ENCODE peak calls at places on chromosome 18, in seven cellular contexts. X is heart left ventricle; C is pancreas; B is H9; T is hepatocyte; Z is CD8-positive, alpha-beta memory T cell; O is cardiac muscle cell. Q is an unnamed sample.

GRCh38 chr18:79507546-79508480 is 112.1 kb downstream of the NFATC1 start:
- DNase-seq in C (peak; percentile 78), Z (peak; percentile 24), B (no peak), O (peak; percentile 80), X (peak; percentile 74), T (peak; percentile 59), Q (peak; percentile 86)

GRCh38 chr18:2655954-2656236 is 369 bp downstream of the SMCHD1 start:
- DNase-seq in O (no peak), C (no peak), X (no peak), B (no peak), T (no peak), Z (no peak), Q (no peak)

GRCh38 chr18:2901405-2901989 is 54.7 kb downstream of the EMILIN2 start:
- DNase-seq in O (no peak), X (no peak), C (no peak), B (no peak), T (peak; percentile 65), Z (no peak), Q (no peak)

GRCh38 chr18:37412757-37413156 is 152.8 kb downstream of the CELF4 start:
- DNase-seq in X (no peak), B (no peak), Z (no peak), T (no peak), C (no peak), O (no peak), Q (no peak)

GRCh38 chr18:44741551-44741950 is 60.9 kb downstream of the SETBP1 start:
- DNase-seq in T (no peak), C (no peak), B (no peak), O (no peak), X (no peak), Z (no peak), Q (no peak)

GRCh38 chr18:50287028-50287440 is 458 bp downstream of the CXXC1 start:
- DNase-seq in O (no peak), B (no peak), Z (no peak), X (no peak), T (no peak), C (no peak), Q (no peak)

GRCh38 chr18:50338676-50339075 is 36.2 kb upstream of the SKA1 start:
- DNase-seq in X (no peak), B (no peak), T (no peak), C (no peak), Z (no peak), O (no peak), Q (no peak)

GRCh38 chr18:50987261-50987660 is 19.4 kb downstream of the ELAC1 start:
- DNase-seq in O (no peak), B (no peak), Z (no peak), C (no peak), T (no peak), X (no peak), Q (no peak)

GRCh38 chr18:12645751-12646203 is 12.1 kb downstream of the SPIRE1 start:
- DNase-seq in B (no peak), C (no peak), Z (no peak), T (peak; percentile 23), O (peak; percentile 52), X (peak; percentile 69), Q (no peak)

GRCh38 chr18:59919026-59919425 is 19.2 kb downstream of the PMAIP1 start:
- DNase-seq in B (no peak), O (no peak), T (no peak), C (no peak), X (no peak), Z (no peak), Q (no peak)

GRCh38 chr18:41660654-41661053 is 294.4 kb upstream of the PIK3C3 start:
- DNase-seq in Z (no peak), T (no peak), X (no peak), O (peak; percentile 44), C (no peak), B (no peak), Q (no peak)

GRCh38 chr18:51279367-51279984 is 82.0 kb upstream of the MEX3C start:
- DNase-seq in Z (no peak), X (no peak), B (no peak), C (no peak), O (no peak), T (peak; percentile 44), Q (no peak)

GRCh38 chr18:3842844-3843243 is 392.9 kb downstream of the TGIF1 start:
- DNase-seq in O (no peak), B (no peak), C (no peak), X (no peak), T (no peak), Z (no peak), Q (no peak)

GRCh38 chr18:65725421-65726050 is 25.3 kb upstream of the CDH7 start:
- DNase-seq in X (no peak), B (peak; percentile 75), T (peak; percentile 66), O (peak; percentile 0), Z (no peak), C (peak; percentile 63), Q (no peak)

GRCh38 chr18:24023185-24023814 is 8.7 kb downstream of the TTC39C start:
- DNase-seq in O (no peak), C (no peak), Z (no peak), T (peak; percentile 19), B (peak; percentile 76), X (no peak), Q (no peak)

GRCh38 chr18:30271716-30272115 is 770.8 kb downstream of the DSC3 start:
- DNase-seq in C (no peak), B (no peak), Z (no peak), O (no peak), T (no peak), X (no peak), Q (no peak)

GRCh38 chr18:58525517-58525916 is 103.4 kb downstream of the ALPK2 start:
- DNase-seq in T (no peak), O (no peak), C (no peak), B (no peak), X (no peak), Z (no peak), Q (no peak)

GRCh38 chr18:6949800-6950586 is 167.6 kb downstream of the LAMA1 start:
- DNase-seq in C (no peak), O (no peak), X (no peak), B (no peak), T (no peak), Z (no peak), Q (no peak)

GRCh38 chr18:36315736-36316135 is 18.2 kb downstream of the FHOD3 start:
- DNase-seq in X (peak; percentile 61), C (no peak), B (peak; percentile 19), T (no peak), Z (no peak), O (peak; percentile 57), Q (peak; percentile 38)
- H3K4me1 ChIP-seq in X (peaks cover 11% of the 10 kb centered on the region), C (no peaks in the 10 kb centered on the region), B (no peaks in the 10 kb centered on the region), T (no peaks in the 10 kb centered on the region), Z (no peaks in the 10 kb centered on the region), O (peaks cover 50% of the 10 kb centered on the region), Q (no peaks in the 10 kb centered on the region)

GRCh38 chr18:49061239-49061905 is 110.6 kb upstream of the SMAD7 start:
- DNase-seq in O (no peak), Z (no peak), T (no peak), B (no peak), C (no peak), X (no peak), Q (no peak)
- H3K4me1 ChIP-seq in O (peaks cover 25% of the 10 kb centered on the region), Z (no peaks in the 10 kb centered on the region), T (peaks cover 5% of the 10 kb centered on the region), B (no peaks in the 10 kb centered on the region), C (no peaks in the 10 kb centered on the region), X (no peaks in the 10 kb centered on the region), Q (peaks cover 21% of the 10 kb centered on the region)

DNA sequence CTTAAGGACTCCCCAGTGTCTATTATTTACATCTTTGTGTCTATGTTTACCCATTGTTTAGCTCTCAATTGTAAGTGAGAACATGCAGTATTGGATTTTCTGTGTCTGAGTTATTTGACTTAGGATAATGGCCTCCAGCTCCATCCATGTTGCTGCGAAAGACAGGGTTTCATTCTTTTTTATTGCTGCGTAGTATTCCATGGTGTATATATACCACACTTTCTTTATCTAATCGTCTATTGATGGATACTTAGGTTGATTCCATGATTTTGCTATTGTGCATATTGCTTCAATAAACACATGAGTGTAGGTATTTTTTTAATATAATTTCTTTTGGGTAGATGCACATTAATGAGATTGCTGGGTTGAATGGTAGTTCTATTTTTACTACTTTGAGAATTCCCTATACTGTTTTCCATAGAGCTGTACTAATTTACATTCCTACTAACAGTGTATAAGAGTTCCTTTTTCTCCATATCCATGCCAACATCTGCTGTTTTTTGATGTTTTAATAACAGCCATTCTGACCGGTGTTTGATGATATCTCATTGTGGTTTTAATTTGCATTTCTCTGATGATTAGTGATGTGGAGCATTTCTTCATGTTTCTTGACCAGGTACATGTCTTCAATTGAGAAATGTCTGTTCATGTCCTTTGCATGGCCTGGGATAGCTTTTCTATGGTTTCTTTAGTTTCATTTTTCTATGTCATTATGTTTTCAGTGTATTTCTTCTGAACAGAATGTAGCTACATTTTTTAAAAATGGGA is 21.8 kb downstream of the MTCL1 start:
- DNase-seq in B (no peak), C (no peak), X (no peak), Z (no peak), T (no peak), O (no peak), Q (no peak)
- H3K4me1 ChIP-seq in B (no peaks in the 10 kb centered on the region), C (peaks cover 12% of the 10 kb centered on the region), X (peaks cover 6% of the 10 kb centered on the region), Z (no peaks in the 10 kb centered on the region), T (peaks cover 21% of the 10 kb centered on the region), O (no peaks in the 10 kb centered on the region), Q (peaks cover 13% of the 10 kb centered on the region)

GRCh38 chr18:28078849-28079248 is 98.1 kb downstream of the CDH2 start:
- DNase-seq in Z (no peak), T (no peak), O (no peak), B (no peak), X (no peak), C (no peak), Q (no peak)
- H3K4me1 ChIP-seq in Z (no peaks in the 10 kb centered on the region), T (peaks cover 25% of the 10 kb centered on the region), O (peaks cover 63% of the 10 kb centered on the region), B (peaks cover 3% of the 10 kb centered on the region), X (peaks cover 11% of the 10 kb centered on the region), C (no peaks in the 10 kb centered on the region), Q (no peaks in the 10 kb centered on the region)